ENCODE peak calls at places on chromosomes 6 and 20, in five cellular contexts. J is PC-3, R is A549, V is RWPE1, E is breast epithelium. P is an unnamed sample.

GRCh38 chr6:22349051-22349450 is 52.2 kb upstream of the PRL start:
- DNase-seq in J (no peak), R (no peak), V (no peak), E (no peak), P (no peak)

GRCh38 chr20:64083380-64084208 is 604 bp downstream of the LKAAEAR1 start:
- DNase-seq in J (peak; percentile 77), R (peak; percentile 80), V (peak; percentile 84), E (no peak), P (no peak)

GRCh38 chr20:5885866-5886265 is 64.5 kb downstream of the TRMT6 start:
- DNase-seq in J (no peak), R (no peak), V (no peak), E (no peak), P (no peak)

GRCh38 chr6:25745836-25746235 is 8.7 kb upstream of the SLC17A4 start:
- DNase-seq in J (no peak), R (no peak), V (no peak), E (no peak), P (no peak)

GRCh38 chr6:41878961-41879405 is 16.2 kb downstream of the USP49 start:
- DNase-seq in J (peak; percentile 65), R (no peak), V (no peak), E (no peak), P (no peak)

GRCh38 chr6:24872769-24873168 is 63.0 kb downstream of the RIPOR2 start:
- DNase-seq in J (no peak), R (no peak), V (no peak), E (no peak), P (no peak)

GRCh38 chr20:1900321-1900791 is 5.1 kb downstream of the SIRPA start:
- DNase-seq in J (peak; percentile 81), R (peak; percentile 98), V (peak; percentile 67), E (no peak), P (peak; percentile 64)

GRCh38 chr20:46214831-46215488 is 93.3 kb downstream of the CDH22 start:
- DNase-seq in J (peak; percentile 41), R (no peak), V (no peak), E (no peak), P (no peak)

GRCh38 chr20:61983965-61984364 is 81.7 kb downstream of the TAF4 start:
- DNase-seq in J (no peak), R (no peak), V (no peak), E (no peak), P (no peak)

GRCh38 chr6:138795809-138796469 is at the start of gene ECT2L:
- DNase-seq in J (no peak), R (no peak), V (no peak), E (peak; percentile 90), P (no peak)

GRCh38 chr20:24909086-24909780 is 39.8 kb upstream of the CST7 start:
- DNase-seq in J (no peak), R (peak; percentile 1), V (no peak), E (no peak), P (no peak)

GRCh38 chr20:40584128-40584819 is 104.8 kb downstream of the MAFB start:
- DNase-seq in J (no peak), R (no peak), V (no peak), E (no peak), P (no peak)

GRCh38 chr6:52820198-52820597 is 16.6 kb upstream of the GSTA1 start:
- DNase-seq in J (no peak), R (no peak), V (no peak), E (no peak), P (no peak)

GRCh38 chr20:24842591-24843442 is 106.3 kb upstream of the CST7 start:
- DNase-seq in J (no peak), R (no peak), V (no peak), E (no peak), P (no peak)

GRCh38 chr6:13679996-13680395 is 31.6 kb downstream of the RANBP9 start:
- DNase-seq in J (no peak), R (no peak), V (no peak), E (no peak), P (no peak)

GRCh38 chr6:133855599-133855972 is 33.3 kb upstream of the TCF21 start:
- DNase-seq in J (no peak), R (no peak), V (no peak), E (no peak), P (no peak)

GRCh38 chr6:31723980-31724691 is 963 bp downstream of the MPIG6B start:
- DNase-seq in J (no peak), R (no peak), V (no peak), E (no peak), P (no peak)

GRCh38 chr20:22814475-22815205 is 220.5 kb upstream of the SSTR4 start:
- DNase-seq in J (no peak), R (no peak), V (no peak), E (no peak), P (no peak)

GRCh38 chr20:63979549-63980316 is at the start of gene SAMD10:
- DNase-seq in J (peak; percentile 54), R (no peak), V (no peak), E (no peak), P (no peak)

GRCh38 chr6:27135087-27135657 is 112.3 kb upstream of the PRSS16 start:
- DNase-seq in J (no peak), R (no peak), V (no peak), E (no peak), P (no peak)

GRCh38 chr6:66376021-66376420 is 669.0 kb upstream of the EYS start:
- DNase-seq in J (peak; percentile 5), R (no peak), V (peak; percentile 49), E (no peak), P (no peak)

GRCh38 chr20:47008842-47009518 is 114.3 kb downstream of the EYA2 start:
- DNase-seq in J (peak; percentile 21), R (no peak), V (no peak), E (no peak), P (no peak)

GRCh38 chr6:110951986-110952794 is 6.3 kb upstream of the GTF3C6 start:
- DNase-seq in J (peak; percentile 89), R (peak; percentile 83), V (peak; percentile 69), E (no peak), P (no peak)
- H3K27ac ChIP-seq in J (peak overlapping the region; percentile 81), R (peak overlapping the region; percentile 96), V (peak overlapping the region; percentile 35), E (no peak overlapping the region), P (no peak overlapping the region)

DNA sequence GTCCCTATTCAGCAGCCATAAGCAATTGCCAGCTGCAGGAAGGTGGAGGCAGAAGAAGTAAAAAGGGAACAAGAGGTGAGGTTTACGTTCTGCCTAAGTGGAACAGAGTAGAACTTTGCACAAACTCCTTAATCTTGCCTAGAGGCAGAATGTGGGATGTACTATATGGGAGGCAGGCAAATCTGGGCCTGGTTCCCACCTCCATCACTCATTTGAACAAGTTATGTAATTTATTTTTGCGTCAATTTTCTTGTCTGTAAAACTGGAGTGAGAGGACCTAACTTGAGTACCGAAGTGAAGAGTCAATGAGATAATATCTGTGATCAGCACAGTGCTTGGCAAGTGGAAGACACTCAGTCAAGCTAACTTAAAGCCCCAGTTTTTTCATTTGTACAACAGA is 2.0 kb upstream of the TPBG start:
- DNase-seq in J (no peak), R (no peak), V (no peak), E (no peak), P (no peak)
- H3K27ac ChIP-seq in J (no peak overlapping the region), R (no peak overlapping the region), V (no peak overlapping the region), E (no peak overlapping the region), P (no peak overlapping the region)

GRCh38 chr6:144415014-144415413 is 129.9 kb downstream of the UTRN start:
- DNase-seq in J (peak; percentile 91), R (peak; percentile 21), V (peak; percentile 26), E (no peak), P (no peak)
- H3K27ac ChIP-seq in J (peak overlapping the region; percentile 98), R (peak overlapping the region; percentile 51), V (no peak overlapping the region), E (no peak overlapping the region), P (no peak overlapping the region)

DNA sequence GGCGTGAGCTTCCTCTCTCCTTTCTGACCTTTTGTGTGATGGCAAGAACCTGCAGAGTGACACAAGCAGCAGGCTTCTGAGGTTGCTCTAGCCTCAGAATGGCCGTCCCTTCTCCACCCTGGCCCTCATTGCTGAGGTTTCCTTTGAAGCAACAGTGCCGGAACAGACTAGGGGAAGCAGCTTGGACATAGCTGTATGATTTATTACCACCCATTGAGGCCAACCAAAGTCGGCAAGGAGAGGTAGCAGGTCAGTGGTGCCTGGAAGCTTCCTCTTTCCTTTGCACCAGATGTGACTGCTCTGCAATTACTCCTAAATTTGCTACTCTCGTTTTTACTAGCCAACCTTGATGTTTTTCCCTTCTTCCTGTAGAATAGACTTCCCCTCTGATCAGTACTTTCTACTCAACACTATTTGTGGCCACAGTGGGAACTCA is 31.4 kb downstream of the PTPN1 start:
- DNase-seq in J (no peak), R (no peak), V (no peak), E (no peak), P (no peak)
- H3K27ac ChIP-seq in J (no peak overlapping the region), R (peak overlapping the region; percentile 34), V (peak overlapping the region; percentile 48), E (peak overlapping the region; percentile 78), P (peak overlapping the region; percentile 37)

GRCh38 chr6:144264270-144265060 is 20.7 kb upstream of the UTRN start:
- DNase-seq in J (peak; percentile 92), R (peak; percentile 64), V (peak; percentile 90), E (peak; percentile 55), P (no peak)

GRCh38 chr6:144262470-144263369 is 22.4 kb upstream of the UTRN start:
- DNase-seq in J (peak; percentile 16), R (no peak), V (no peak), E (no peak), P (no peak)

GRCh38 chr6:144265061-144265357 is 20.1 kb upstream of the UTRN start:
- DNase-seq in J (no peak), R (no peak), V (no peak), E (no peak), P (no peak)

GRCh38 chr6:144263786-144264185 is 21.3 kb upstream of the UTRN start:
- DNase-seq in J (no peak), R (no peak), V (no peak), E (no peak), P (no peak)

GRCh38 chr6:144259988-144260387 is 25.1 kb upstream of the UTRN start:
- DNase-seq in J (peak; percentile 42), R (no peak), V (no peak), E (no peak), P (no peak)
- H3K27ac ChIP-seq in J (no peak overlapping the region), R (no peak overlapping the region), V (no peak overlapping the region), E (no peak overlapping the region), P (no peak overlapping the region)

DNA sequence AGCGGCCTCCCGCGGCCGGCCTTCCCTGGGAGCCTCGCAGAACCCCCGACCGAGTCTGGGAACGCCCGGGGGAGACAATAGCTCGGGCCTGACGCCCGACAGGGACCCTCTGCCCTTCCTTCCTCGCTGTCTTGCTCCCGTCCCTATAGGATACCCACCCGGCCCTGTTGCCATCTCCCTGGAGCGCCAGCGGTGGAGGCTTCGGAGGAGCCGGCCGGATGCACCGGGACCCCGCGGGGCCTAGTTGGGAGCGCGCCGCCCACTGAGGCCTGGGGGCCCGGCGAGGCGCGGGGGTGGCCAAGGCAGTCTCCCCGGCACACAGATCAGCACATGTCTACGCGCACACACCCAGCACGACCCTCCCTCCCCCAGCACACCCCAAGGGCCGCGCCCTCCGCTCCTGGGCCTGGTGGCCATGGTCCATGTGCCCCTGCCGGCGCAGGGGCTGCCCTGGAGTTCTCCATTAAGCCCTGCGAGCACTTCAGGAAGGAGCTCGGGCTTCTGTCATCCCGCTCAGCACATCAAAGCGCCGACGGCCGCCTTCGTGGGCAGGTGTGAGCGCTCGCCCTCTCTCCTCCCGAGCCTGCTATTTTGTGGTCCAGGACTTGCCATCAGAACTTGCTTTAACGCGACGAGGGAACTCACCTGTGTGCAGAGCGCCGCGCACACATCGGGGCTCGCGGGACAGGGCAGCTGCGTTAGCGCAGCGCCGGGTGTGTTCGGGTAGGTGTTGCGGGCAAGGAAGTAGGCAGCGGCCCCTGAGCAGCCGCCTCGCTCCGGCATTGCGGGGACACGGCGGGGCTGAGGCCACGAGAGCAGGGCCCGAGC is 3.7 kb downstream of the FOXF2 start:
- DNase-seq in J (no peak), R (no peak), V (no peak), E (no peak), P (no peak)
- H3K27ac ChIP-seq in J (no peak overlapping the region), R (no peak overlapping the region), V (no peak overlapping the region), E (no peak overlapping the region), P (no peak overlapping the region)

P was measured in substantia nigra.